ENCODE peak calls at places on chromosome 7, in six cellular contexts. F, Z, C, N, R and J are unnamed samples.

GRCh38 chr7:13104128-13104527 is 416.7 kb downstream of the ARL4A start:
- DNase-seq in F (no peak), Z (no peak), C (no peak), N (no peak), R (no peak), J (peak)

GRCh38 chr7:20201380-20201779 is 15.8 kb downstream of the MACC1 start:
- DNase-seq in F (peak), Z (no peak), C (no peak), N (no peak), R (no peak), J (no peak)

GRCh38 chr7:93751421-93751820 is 139.1 kb downstream of the TFPI2 start:
- DNase-seq in F (no peak), Z (no peak), C (no peak), N (no peak), R (no peak), J (no peak)

GRCh38 chr7:33849004-33849403 is 56.3 kb upstream of the BMPER start:
- DNase-seq in F (no peak), Z (no peak), C (no peak), N (no peak), R (no peak), J (no peak)

GRCh38 chr7:54072710-54073109 is 469.5 kb upstream of the VSTM2A start:
- DNase-seq in F (no peak), Z (no peak), C (no peak), N (no peak), R (no peak), J (no peak)

GRCh38 chr7:41459183-41459582 is 243.7 kb downstream of the INHBA start:
- DNase-seq in F (no peak), Z (no peak), C (no peak), N (no peak), R (no peak), J (no peak)

GRCh38 chr7:149846436-149847046 is 8.4 kb downstream of the ZNF862 start:
- DNase-seq in F (no peak), Z (no peak), C (no peak), N (no peak), R (peak), J (no peak)

GRCh38 chr7:100568936-100569844 is 4.5 kb downstream of the SAP25 start:
- DNase-seq in F (peak), Z (peak), C (no peak), N (peak), R (no peak), J (peak)

GRCh38 chr7:2979276-2979675 is 64.4 kb downstream of the CARD11 start:
- DNase-seq in F (no peak), Z (no peak), C (no peak), N (no peak), R (no peak), J (no peak)

GRCh38 chr7:131509781-131510180 is 46.6 kb downstream of the PODXL start:
- DNase-seq in F (no peak), Z (no peak), C (no peak), N (no peak), R (no peak), J (no peak)

GRCh38 chr7:80869821-80870751 is 48.8 kb downstream of the SEMA3C start:
- DNase-seq in F (no peak), Z (no peak), C (no peak), N (no peak), R (no peak), J (peak)

GRCh38 chr7:18196638-18197037 is 169.0 kb upstream of the PRPS1L1 start:
- DNase-seq in F (no peak), Z (no peak), C (no peak), N (no peak), R (no peak), J (no peak)

GRCh38 chr7:143909863-143910262 is 7.9 kb upstream of the TCAF1 start:
- DNase-seq in F (no peak), Z (no peak), C (no peak), N (no peak), R (no peak), J (no peak)

GRCh38 chr7:142808802-142809583 is 38.2 kb downstream of the PRSS2 start:
- DNase-seq in F (no peak), Z (peak), C (no peak), N (no peak), R (peak), J (no peak)

GRCh38 chr7:81407094-81407493 is 362.8 kb downstream of the HGF start:
- DNase-seq in F (no peak), Z (no peak), C (no peak), N (no peak), R (no peak), J (no peak)

GRCh38 chr7:141243368-141243767 is 169.5 kb downstream of the TMEM178B start:
- DNase-seq in F (no peak), Z (no peak), C (no peak), N (no peak), R (no peak), J (no peak)

GRCh38 chr7:41331194-41331593 is 371.7 kb downstream of the INHBA start:
- DNase-seq in F (no peak), Z (no peak), C (no peak), N (no peak), R (no peak), J (no peak)

GRCh38 chr7:151506901-151507382 is 12.8 kb downstream of the RHEB start:
- DNase-seq in F (no peak), Z (peak), C (no peak), N (no peak), R (no peak), J (no peak)

GRCh38 chr7:150401861-150402631 is 22.9 kb downstream of the ZNF775 start:
- DNase-seq in F (peak), Z (no peak), C (no peak), N (peak), R (no peak), J (no peak)

GRCh38 chr7:107387573-107388219 is 82.2 kb upstream of the GPR22 start:
- DNase-seq in F (no peak), Z (no peak), C (no peak), N (no peak), R (no peak), J (no peak)

GRCh38 chr7:48298779-48299178 is 127.5 kb downstream of the ABCA13 start:
- DNase-seq in F (no peak), Z (no peak), C (no peak), N (no peak), R (no peak), J (no peak)

GRCh38 chr7:36810476-36810875 is 86.2 kb upstream of the AOAH start:
- DNase-seq in F (no peak), Z (no peak), C (no peak), N (no peak), R (no peak), J (no peak)

GRCh38 chr7:143052041-143052440 is at the start of gene OR6V1:
- DNase-seq in F (no peak), Z (no peak), C (no peak), N (no peak), R (no peak), J (no peak)

GRCh38 chr7:69996132-69996531 is 397.9 kb downstream of the AUTS2 start:
- DNase-seq in F (no peak), Z (no peak), C (no peak), N (no peak), R (no peak), J (no peak)

GRCh38 chr7:69989551-69989950 is 391.3 kb downstream of the AUTS2 start:
- DNase-seq in F (no peak), Z (no peak), C (no peak), N (no peak), R (no peak), J (no peak)

GRCh38 chr7:69992938-69993337 is 394.7 kb downstream of the AUTS2 start:
- DNase-seq in F (no peak), Z (no peak), C (no peak), N (no peak), R (no peak), J (no peak)

GRCh38 chr7:69994218-69994617 is 395.9 kb downstream of the AUTS2 start:
- DNase-seq in F (no peak), Z (no peak), C (no peak), N (no peak), R (no peak), J (no peak)

GRCh38 chr7:69994907-69995542 is 396.8 kb downstream of the AUTS2 start:
- DNase-seq in F (no peak), Z (no peak), C (no peak), N (no peak), R (no peak), J (no peak)
- TF ChIP-seq ATF3 in F (no peak), Z (no peak), C (no peak), N (no peak), R (no peak), J (no peak)

GRCh38 chr7:155270876-155271275 is 26.8 kb upstream of the INSIG1 start:
- DNase-seq in F (no peak), Z (no peak), C (no peak), N (no peak), R (no peak), J (no peak)
- TF ChIP-seq ATF3 in F (no peak), Z (no peak), C (no peak), N (no peak), R (no peak), J (no peak)

GRCh38 chr7:42734568-42734967 is 177.3 kb downstream of the C7orf25 start:
- DNase-seq in F (no peak), Z (no peak), C (no peak), N (no peak), R (no peak), J (no peak)
- TF ChIP-seq ATF3 in F (no peak), Z (no peak), C (no peak), N (no peak), R (no peak), J (no peak)

GRCh38 chr7:21371371-21371770 is 56.5 kb upstream of the SP4 start:
- DNase-seq in F (no peak), Z (no peak), C (no peak), N (no peak), R (no peak), J (no peak)

GRCh38 chr7:21368317-21368716 is 59.6 kb upstream of the SP4 start:
- DNase-seq in F (no peak), Z (no peak), C (no peak), N (no peak), R (no peak), J (no peak)

GRCh38 chr7:21367081-21367480 is 60.8 kb upstream of the SP4 start:
- DNase-seq in F (no peak), Z (no peak), C (no peak), N (no peak), R (no peak), J (no peak)

GRCh38 chr7:21367537-21367936 is 60.3 kb upstream of the SP4 start:
- DNase-seq in F (no peak), Z (no peak), C (no peak), N (no peak), R (no peak), J (no peak)

GRCh38 chr7:21370283-21370982 is 57.5 kb upstream of the SP4 start:
- DNase-seq in F (no peak), Z (no peak), C (no peak), N (no peak), R (no peak), J (no peak)
- TF ChIP-seq ATF3 in F (no peak), Z (no peak), C (no peak), N (no peak), R (no peak), J (no peak)

GRCh38 chr7:7563269-7563668 is 3.4 kb upstream of the MIOS start:
- DNase-seq in F (no peak), Z (no peak), C (no peak), N (no peak), R (no peak), J (no peak)
- TF ChIP-seq ATF3 in F (no peak), Z (no peak), C (no peak), N (no peak), R (no peak), J (no peak)

GRCh38 chr7:95974108-95974507 is 201.8 kb downstream of the DYNC1I1 start:
- DNase-seq in F (no peak), Z (no peak), C (no peak), N (no peak), R (no peak), J (no peak)
- TF ChIP-seq ATF3 in F (no peak), Z (no peak), C (no peak), N (no peak), R (no peak), J (no peak)

DNA sequence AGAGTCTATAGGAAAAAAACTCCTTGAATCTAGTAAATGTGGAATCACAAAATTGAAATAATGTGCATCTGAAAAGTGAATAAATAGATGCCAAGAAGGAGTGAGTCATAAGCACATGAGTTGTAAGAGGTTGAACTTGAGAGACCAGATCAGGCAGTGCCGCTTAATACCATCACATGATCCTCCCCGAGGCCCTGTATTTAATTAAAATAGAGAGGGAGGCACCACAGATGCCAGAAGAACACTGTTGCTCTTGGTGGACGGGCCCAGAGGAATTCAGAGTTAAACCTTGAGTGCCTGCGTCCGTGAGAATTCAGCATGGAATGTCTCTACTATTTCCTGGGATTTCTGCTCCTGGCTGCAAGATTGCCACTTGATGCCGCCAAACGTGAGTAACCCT is at the start of gene GPNMB:
- DNase-seq in F (no peak), Z (no peak), C (no peak), N (no peak), R (no peak), J (no peak)
- TF ChIP-seq ATF3 in F (no peak), Z (no peak), C (no peak), N (no peak), R (no peak), J (no peak)

DNA sequence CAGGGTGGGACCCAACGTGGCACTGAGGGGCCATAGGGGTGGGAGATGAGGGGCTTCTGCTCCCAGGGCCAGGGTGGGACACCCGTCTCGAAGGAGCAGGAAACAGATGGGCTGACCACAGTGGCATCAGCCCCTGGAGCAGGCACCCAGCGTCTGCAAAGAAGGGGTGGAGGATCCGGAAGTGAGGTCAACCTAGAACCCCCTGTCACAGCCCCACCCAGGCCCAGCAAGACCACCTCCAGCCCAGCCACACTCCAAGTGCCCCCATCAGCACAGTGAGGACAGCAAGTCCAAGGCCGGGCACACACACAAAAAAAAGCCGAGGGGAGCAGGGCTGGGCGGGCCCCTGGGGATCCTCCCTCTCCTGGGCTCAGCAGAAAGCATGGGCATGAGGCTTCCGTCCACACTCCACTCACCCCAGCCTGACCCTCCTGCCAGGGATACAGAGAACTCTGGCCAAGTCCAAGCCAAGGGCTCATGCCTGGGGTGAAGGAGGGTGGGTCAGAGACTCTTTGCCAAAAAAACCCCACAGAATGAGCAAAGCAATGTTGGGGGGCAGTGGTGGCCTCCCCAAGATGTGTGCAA is 111.0 kb downstream of the FOXL3 start:
- DNase-seq in F (no peak), Z (no peak), C (no peak), N (no peak), R (no peak), J (no peak)
- TF ChIP-seq ATF3 in F (no peak), Z (no peak), C (no peak), N (no peak), R (no peak), J (no peak)

GRCh38 chr7:135706038-135706742 is 21.8 kb downstream of the SLC13A4 start:
- DNase-seq in F (no peak), Z (no peak), C (no peak), N (no peak), R (no peak), J (no peak)

GRCh38 chr7:135707570-135707966 is 20.4 kb downstream of the SLC13A4 start:
- DNase-seq in F (no peak), Z (no peak), C (no peak), N (no peak), R (no peak), J (no peak)

GRCh38 chr7:135706858-135707569 is 21.0 kb downstream of the SLC13A4 start:
- DNase-seq in F (no peak), Z (no peak), C (no peak), N (no peak), R (no peak), J (peak)

GRCh38 chr7:135709508-135709907 is 18.5 kb downstream of the SLC13A4 start:
- DNase-seq in F (no peak), Z (no peak), C (no peak), N (no peak), R (no peak), J (no peak)

DNA sequence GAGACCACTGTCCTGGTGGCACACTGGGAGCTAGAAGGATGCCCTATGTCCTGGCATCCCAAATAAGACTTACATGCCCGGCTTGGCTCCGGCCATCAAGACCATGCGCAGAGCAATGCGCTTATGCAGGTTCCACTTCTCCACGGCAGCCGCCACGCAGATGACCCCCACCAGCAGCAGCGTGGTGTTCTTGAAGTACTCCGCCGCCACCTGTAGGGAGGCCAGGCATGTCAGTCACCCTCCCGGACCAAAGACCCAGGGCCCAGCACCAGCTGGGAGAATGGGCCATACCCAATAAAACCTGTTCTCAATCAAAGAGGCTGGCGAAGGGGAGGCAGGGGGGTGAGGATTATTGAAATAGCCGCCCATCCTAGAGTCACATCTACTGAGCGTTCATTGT is 19.9 kb downstream of the SLC13A4 start:
- DNase-seq in F (peak), Z (no peak), C (no peak), N (no peak), R (no peak), J (no peak)
- TF ChIP-seq ATF3 in F (no peak), Z (no peak), C (no peak), N (no peak), R (no peak), J (no peak)